ENCODE peak calls at places on chromosomes 5 and 9, in six cellular contexts. Y is H9, I is neuronal stem cell, J is mesenchymal stem cell, G is IMR-90, T is H1. O is an unnamed sample.

GRCh38 chr5:79546782-79547428 is 33.0 kb upstream of the HOMER1 start:
- DNase-seq in Y (no peak), I (no peak), J (peak; percentile 90), G (peak; percentile 70), T (no peak), O (no peak)

GRCh38 chr9:127805620-127806019 is 2.9 kb downstream of the FPGS start:
- DNase-seq in Y (peak; percentile 88), I (no peak), J (no peak), G (no peak), T (peak; percentile 47), O (peak; percentile 77)

GRCh38 chr5:83343345-83343744 is 128.2 kb upstream of the VCAN start:
- DNase-seq in Y (no peak), I (no peak), J (no peak), G (no peak), T (no peak), O (no peak)

GRCh38 chr9:127598839-127599549 is 13.1 kb upstream of the STXBP1 start:
- DNase-seq in Y (no peak), I (no peak), J (no peak), G (no peak), T (no peak), O (peak; percentile 78)

GRCh38 chr9:132857601-132858342 is 20.3 kb downstream of the AK8 start:
- DNase-seq in Y (peak; percentile 45), I (no peak), J (no peak), G (peak; percentile 31), T (no peak), O (no peak)

GRCh38 chr9:109098221-109098959 is 21.4 kb downstream of the TMEM245 start:
- DNase-seq in Y (no peak), I (peak; percentile 31), J (peak; percentile 81), G (peak; percentile 65), T (no peak), O (peak; percentile 57)

GRCh38 chr5:62578540-62578939 is at the start of gene LRRC70:
- DNase-seq in Y (no peak), I (no peak), J (peak; percentile 95), G (peak; percentile 64), T (no peak), O (peak; percentile 96)

GRCh38 chr5:132674671-132675506 is 1.1 kb downstream of the IL4 start:
- DNase-seq in Y (no peak), I (no peak), J (peak; percentile 94), G (peak; percentile 98), T (no peak), O (no peak)

GRCh38 chr5:176716320-176716719 is 69.0 kb downstream of the TSPAN17 start:
- DNase-seq in Y (no peak), I (no peak), J (peak; percentile 4), G (peak; percentile 77), T (no peak), O (no peak)

GRCh38 chr5:168967882-168968620 is 332.9 kb downstream of the SLIT3 start:
- DNase-seq in Y (no peak), I (no peak), J (no peak), G (no peak), T (no peak), O (no peak)

GRCh38 chr5:131720714-131721113 is 76.1 kb downstream of the FNIP1 start:
- DNase-seq in Y (no peak), I (no peak), J (no peak), G (no peak), T (no peak), O (no peak)

GRCh38 chr5:68141494-68141893 is 74.1 kb upstream of the PIK3R1 start:
- DNase-seq in Y (no peak), I (no peak), J (peak; percentile 20), G (peak; percentile 83), T (no peak), O (no peak)

GRCh38 chr5:76524101-76524835 is 98.9 kb downstream of the F2RL2 start:
- DNase-seq in Y (no peak), I (no peak), J (no peak), G (no peak), T (no peak), O (no peak)

GRCh38 chr9:14245901-14246525 is 67.9 kb downstream of the NFIB start:
- DNase-seq in Y (no peak), I (no peak), J (peak; percentile 49), G (peak; percentile 51), T (no peak), O (peak; percentile 47)

GRCh38 chr9:76216161-76216649 is 178.0 kb downstream of the RFK start:
- DNase-seq in Y (no peak), I (no peak), J (peak; percentile 95), G (peak; percentile 98), T (no peak), O (no peak)

GRCh38 chr9:90999425-91000397 is 198.1 kb downstream of the SYK start:
- DNase-seq in Y (no peak), I (no peak), J (no peak), G (peak; percentile 76), T (no peak), O (no peak)

GRCh38 chr9:86308687-86309086 is 26.3 kb upstream of the ISCA1 start:
- DNase-seq in Y (no peak), I (no peak), J (no peak), G (no peak), T (no peak), O (no peak)

GRCh38 chr5:83101514-83101913 is 24.2 kb downstream of the XRCC4 start:
- DNase-seq in Y (no peak), I (no peak), J (no peak), G (no peak), T (no peak), O (no peak)

GRCh38 chr5:136036991-136037705 is 8.4 kb downstream of the TGFBI start:
- DNase-seq in Y (no peak), I (no peak), J (peak; percentile 75), G (peak; percentile 53), T (no peak), O (no peak)

GRCh38 chr5:79416499-79416898 is 97.4 kb downstream of the HOMER1 start:
- DNase-seq in Y (no peak), I (no peak), J (peak; percentile 38), G (peak; percentile 4), T (no peak), O (no peak)

GRCh38 chr5:64506567-64507321 is 929 bp downstream of the RGS7BP start:
- DNase-seq in Y (peak; percentile 63), I (peak; percentile 11), J (no peak), G (no peak), T (peak; percentile 23), O (peak; percentile 55)

GRCh38 chr5:180494510-180495181 is 467 bp downstream of the CNOT6 start:
- DNase-seq in Y (peak; percentile 48), I (peak; percentile 39), J (peak; percentile 48), G (no peak), T (no peak), O (peak; percentile 36)

GRCh38 chr5:95113489-95113888 is 171.4 kb downstream of the MCTP1 start:
- DNase-seq in Y (peak; percentile 43), I (no peak), J (peak; percentile 65), G (peak; percentile 53), T (peak; percentile 21), O (peak; percentile 93)

DNA sequence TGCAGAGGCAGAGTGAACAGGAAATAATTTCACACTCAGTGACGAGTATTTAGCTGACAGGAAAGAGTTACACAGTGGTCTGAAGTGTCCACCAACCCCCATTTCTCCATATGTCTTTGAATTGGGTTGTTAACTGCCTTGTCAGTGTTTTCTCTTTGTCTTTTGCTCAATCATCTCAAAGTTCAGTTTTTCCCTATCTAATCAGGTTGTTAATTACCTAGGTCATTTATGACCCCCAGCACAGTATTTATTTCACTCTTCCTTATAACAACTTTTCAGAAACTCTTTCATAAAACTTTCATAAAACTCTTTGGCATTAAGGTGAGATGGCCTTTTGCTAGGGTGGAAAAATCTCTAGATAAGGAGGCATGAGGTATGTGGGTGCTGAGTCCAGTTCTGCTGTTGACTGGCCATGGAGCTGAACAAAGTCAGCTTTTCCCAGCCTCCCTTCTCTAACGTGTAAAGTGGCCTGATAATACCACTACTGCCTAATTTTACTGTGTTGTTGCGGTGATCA is 5.2 kb upstream of the ALDOB start:
- DNase-seq in Y (no peak), I (no peak), J (no peak), G (no peak), T (no peak), O (no peak)
- H2BK15ac ChIP-seq in Y (no peak overlapping the region), I (no peak overlapping the region), J (no peak overlapping the region), G (no peak overlapping the region), T (no peak overlapping the region), O (no peak overlapping the region)

GRCh38 chr9:82101475-82101874 is 112.9 kb downstream of the SPATA31D1 start:
- DNase-seq in Y (no peak), I (no peak), J (no peak), G (no peak), T (no peak), O (peak; percentile 35)
- H3K23ac ChIP-seq in Y (no peak overlapping the region), I (no peak overlapping the region), J (no peak overlapping the region), G (no peak overlapping the region), T (no peak overlapping the region), O (no peak overlapping the region)

DNA sequence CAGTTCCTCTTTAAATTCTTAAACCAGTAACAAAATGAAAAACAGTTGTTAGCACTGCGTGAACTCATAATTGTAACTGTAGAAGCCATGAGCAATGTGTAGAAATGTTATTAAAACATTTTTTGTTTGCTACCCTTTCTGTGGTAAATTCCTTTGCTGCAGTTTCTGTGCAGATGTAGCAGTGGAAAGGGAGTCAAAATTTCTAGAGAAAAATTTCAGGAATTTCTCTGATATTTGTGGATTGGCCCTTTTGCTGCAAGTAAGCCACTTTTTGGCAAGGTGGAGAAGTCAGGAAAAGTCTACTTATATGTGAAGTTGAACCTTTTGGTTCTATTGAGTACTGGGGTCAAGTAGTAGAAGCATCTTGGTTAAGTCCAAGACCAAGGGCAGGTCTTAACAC is 10.1 kb downstream of the FBXL7 start:
- DNase-seq in Y (no peak), I (no peak), J (no peak), G (peak; percentile 35), T (no peak), O (peak; percentile 25)
- H2BK15ac ChIP-seq in Y (no peak overlapping the region), I (no peak overlapping the region), J (no peak overlapping the region), G (no peak overlapping the region), T (no peak overlapping the region), O (no peak overlapping the region)

GRCh38 chr5:54282876-54283275 is 27.5 kb downstream of the ARL15 start:
- DNase-seq in Y (no peak), I (no peak), J (no peak), G (no peak), T (no peak), O (no peak)

GRCh38 chr5:54289769-54290168 is 20.6 kb downstream of the ARL15 start:
- DNase-seq in Y (no peak), I (no peak), J (no peak), G (no peak), T (no peak), O (peak; percentile 49)

GRCh38 chr5:54288568-54289217 is 21.7 kb downstream of the ARL15 start:
- DNase-seq in Y (no peak), I (no peak), J (no peak), G (no peak), T (no peak), O (no peak)

GRCh38 chr5:54281933-54282332 is 28.4 kb downstream of the ARL15 start:
- DNase-seq in Y (no peak), I (no peak), J (no peak), G (no peak), T (no peak), O (no peak)

DNA sequence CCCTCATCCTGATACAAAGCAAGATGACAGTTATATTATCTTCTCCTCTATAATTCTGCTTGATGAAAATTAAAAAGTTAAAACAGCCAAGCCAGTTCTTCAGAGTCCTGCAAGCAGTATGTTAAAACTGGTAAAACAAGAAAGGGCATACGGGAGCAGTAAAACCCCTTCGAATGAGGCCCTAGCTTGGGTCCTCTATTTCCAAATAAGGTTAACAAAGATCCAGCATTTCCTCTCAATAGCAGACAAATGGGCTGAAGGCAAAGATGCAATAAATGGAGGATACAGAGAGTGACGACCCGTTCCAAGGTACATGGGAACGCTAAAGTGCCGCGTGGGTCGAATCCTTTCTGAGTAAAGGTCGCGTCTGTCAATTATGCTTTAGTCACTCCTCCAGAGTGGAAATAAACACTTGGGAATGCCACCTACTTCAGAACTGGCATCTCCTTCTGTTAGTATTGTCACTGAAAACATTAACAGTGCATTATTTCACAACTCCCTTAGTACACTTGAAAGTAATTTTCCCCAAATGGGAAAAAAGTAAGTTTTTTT is 24.7 kb downstream of the ARL15 start:
- DNase-seq in Y (no peak), I (no peak), J (no peak), G (no peak), T (no peak), O (no peak)
- H3K23ac ChIP-seq in Y (no peak overlapping the region), I (no peak overlapping the region), J (no peak overlapping the region), G (no peak overlapping the region), T (no peak overlapping the region), O (no peak overlapping the region)

O was measured in mesendoderm.